ENCODE peak calls at places on chromosomes 11 and 22, in four cellular contexts. One of them, this sample, is unnamed.

GRCh38 chr11:128629516-128630106 is 42.3 kb upstream of the ETS1 start:
- DNase-seq in H1: peak
- DNase-seq in GM12878: no peak
- DNase-seq in K562: no peak
- DNase-seq in this sample: peak

GRCh38 chr11:8671651-8672062 is 10.8 kb downstream of the TRIM66 start:
- DNase-seq in H1: no peak
- DNase-seq in GM12878: no peak
- DNase-seq in K562: no peak
- DNase-seq in this sample: peak

GRCh38 chr11:114612686-114613085 is 17.1 kb upstream of the NXPE4 start:
- DNase-seq in H1: no peak
- DNase-seq in K562: no peak
- DNase-seq in GM12878: no peak
- DNase-seq in this sample: no peak

GRCh38 chr22:37623075-37624016 is 14.7 kb downstream of the GGA1 start:
- DNase-seq in GM12878: no peak
- DNase-seq in K562: peak
- DNase-seq in H1: peak
- DNase-seq in this sample: peak

GRCh38 chr22:32788884-32789624 is 12.5 kb upstream of the TIMP3 start:
- DNase-seq in K562: no peak
- DNase-seq in H1: no peak
- DNase-seq in GM12878: no peak
- DNase-seq in this sample: peak

GRCh38 chr11:6377902-6378694 is 12.2 kb upstream of the SMPD1 start:
- DNase-seq in K562: no peak
- DNase-seq in GM12878: no peak
- DNase-seq in H1: no peak
- DNase-seq in this sample: no peak

GRCh38 chr11:71086687-71087258 is 165.6 kb downstream of the SHANK2 start:
- DNase-seq in H1: peak
- DNase-seq in K562: peak
- DNase-seq in GM12878: no peak
- DNase-seq in this sample: peak

GRCh38 chr22:49632199-49633009 is 195.3 kb downstream of the BRD1 start:
- DNase-seq in GM12878: no peak
- DNase-seq in H1: peak
- DNase-seq in K562: no peak
- DNase-seq in this sample: peak

GRCh38 chr11:69912911-69913451 is 93.8 kb upstream of the FGF3 start:
- DNase-seq in H1: peak
- DNase-seq in K562: no peak
- DNase-seq in GM12878: no peak
- DNase-seq in this sample: peak

GRCh38 chr22:21443735-21444421 is 23.3 kb upstream of the TMEM191C start:
- DNase-seq in GM12878: no peak
- DNase-seq in K562: no peak
- DNase-seq in H1: peak
- DNase-seq in this sample: no peak

GRCh38 chr11:72229925-72230763 is 5.6 kb downstream of the INPPL1 start:
- DNase-seq in K562: no peak
- DNase-seq in GM12878: no peak
- DNase-seq in H1: no peak
- DNase-seq in this sample: no peak

GRCh38 chr11:82734120-82734479 is 436 bp upstream of the FAM181B start:
- DNase-seq in GM12878: no peak
- DNase-seq in H1: no peak
- DNase-seq in K562: no peak
- DNase-seq in this sample: no peak

GRCh38 chr11:67292671-67293070 is 3.6 kb downstream of the ANKRD13D start:
- DNase-seq in GM12878: no peak
- DNase-seq in H1: no peak
- DNase-seq in K562: no peak
- DNase-seq in this sample: peak

GRCh38 chr22:50102946-50103345 is 13.1 kb downstream of the MOV10L1 start:
- DNase-seq in GM12878: no peak
- DNase-seq in K562: peak
- DNase-seq in H1: no peak
- DNase-seq in this sample: no peak

GRCh38 chr11:128201801-128202200 is 385.6 kb downstream of the ETS1 start:
- DNase-seq in GM12878: no peak
- DNase-seq in K562: no peak
- DNase-seq in H1: no peak
- DNase-seq in this sample: no peak

GRCh38 chr11:110050201-110050506 is 43.0 kb upstream of the ZC3H12C start:
- DNase-seq in GM12878: no peak
- DNase-seq in H1: no peak
- DNase-seq in K562: no peak
- DNase-seq in this sample: no peak

GRCh38 chr11:36628765-36629199 is 30.7 kb upstream of the RAG2 start:
- DNase-seq in H1: no peak
- DNase-seq in GM12878: no peak
- DNase-seq in K562: no peak
- DNase-seq in this sample: no peak

GRCh38 chr11:101944896-101945295 is 28.6 kb upstream of the ANGPTL5 start:
- DNase-seq in H1: no peak
- DNase-seq in K562: no peak
- DNase-seq in GM12878: no peak
- DNase-seq in this sample: no peak

GRCh38 chr11:10326080-10326964 is 21.4 kb downstream of the ADM start:
- DNase-seq in GM12878: no peak
- DNase-seq in H1: no peak
- DNase-seq in K562: no peak
- DNase-seq in this sample: no peak

GRCh38 chr22:17370036-17370765 is 941 bp downstream of the CECR2 start:
- DNase-seq in H1: peak
- DNase-seq in GM12878: no peak
- DNase-seq in K562: no peak
- DNase-seq in this sample: no peak

GRCh38 chr11:62181097-62181496 is 8.9 kb upstream of the SCGB1D1 start:
- DNase-seq in GM12878: no peak
- DNase-seq in H1: no peak
- DNase-seq in K562: no peak
- DNase-seq in this sample: no peak

GRCh38 chr11:111624602-111625001 is 22.4 kb downstream of the SIK2 start:
- DNase-seq in K562: no peak
- DNase-seq in GM12878: no peak
- DNase-seq in H1: no peak
- DNase-seq in this sample: peak

GRCh38 chr11:64086263-64086938 is 50.7 kb downstream of the FLRT1 start:
- DNase-seq in K562: no peak
- DNase-seq in H1: no peak
- DNase-seq in GM12878: no peak
- DNase-seq in this sample: peak

GRCh38 chr11:134725939-134726639 is 314.0 kb upstream of the B3GAT1 start:
- DNase-seq in H1: no peak
- DNase-seq in K562: peak
- DNase-seq in GM12878: no peak
- DNase-seq in this sample: no peak

GRCh38 chr11:60970369-60970774 is 1.1 kb upstream of the CD6 start:
- DNase-seq in GM12878: no peak
- DNase-seq in H1: peak
- DNase-seq in K562: peak
- DNase-seq in this sample: peak

GRCh38 chr11:126336065-126336464 is 19.4 kb upstream of the ST3GAL4 start:
- DNase-seq in H1: no peak
- DNase-seq in GM12878: no peak
- DNase-seq in K562: no peak
- DNase-seq in this sample: no peak

GRCh38 chr11:116740741-116741140 is 32.0 kb downstream of the BUD13 start:
- DNase-seq in K562: no peak
- DNase-seq in GM12878: no peak
- DNase-seq in H1: no peak
- DNase-seq in this sample: no peak
- TF ChIP-seq CHD1 in K562: no peak
- TF ChIP-seq CHD1 in GM12878: no peak
- TF ChIP-seq CHD1 in H1: no peak
- TF ChIP-seq CHD1 in this sample: no peak

GRCh38 chr22:35312198-35313059 is 12.7 kb downstream of the TOM1 start:
- DNase-seq in K562: no peak
- DNase-seq in GM12878: no peak
- DNase-seq in H1: no peak
- DNase-seq in this sample: peak
- TF ChIP-seq RFX5 in K562: no peak
- TF ChIP-seq RFX5 in GM12878: no peak
- TF ChIP-seq RFX5 in H1: no peak
- TF ChIP-seq RFX5 in this sample: no peak

DNA sequence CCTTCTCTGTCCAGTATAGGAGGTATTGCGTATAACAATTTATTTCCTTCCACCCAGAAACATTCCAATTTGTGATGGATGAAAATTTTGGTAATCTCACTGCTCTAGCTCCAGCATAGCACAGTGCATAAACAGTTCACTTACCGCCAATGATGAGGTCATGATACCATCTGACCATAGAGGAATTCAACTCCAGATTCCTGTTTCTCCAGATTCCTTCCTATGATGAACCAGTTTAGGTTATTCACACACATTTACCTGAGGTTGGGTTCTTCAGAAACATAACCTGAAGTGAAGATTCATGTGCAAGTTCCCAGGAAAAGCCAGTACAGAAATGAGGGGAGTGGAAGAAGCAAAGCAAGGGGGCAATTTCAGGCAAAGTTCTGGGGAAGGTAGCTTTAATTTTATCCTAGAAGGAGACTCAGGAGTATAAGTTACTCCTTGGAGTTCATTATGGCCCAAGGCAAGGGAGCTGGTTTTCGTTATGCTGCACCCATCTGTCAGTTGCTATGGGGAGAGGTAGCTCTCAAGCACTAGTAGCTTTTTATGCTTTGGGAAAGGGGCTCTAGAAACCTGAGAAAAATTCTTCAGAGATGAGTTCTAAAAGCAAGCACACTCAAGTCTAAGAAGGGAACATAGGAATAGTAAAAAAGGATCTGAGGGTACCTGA is 121.6 kb downstream of the CASP12 start:
- DNase-seq in H1: no peak
- DNase-seq in GM12878: no peak
- DNase-seq in K562: no peak
- DNase-seq in this sample: peak
- TF ChIP-seq CHD1 in H1: no peak
- TF ChIP-seq CHD1 in GM12878: no peak
- TF ChIP-seq CHD1 in K562: no peak
- TF ChIP-seq CHD1 in this sample: no peak

DNA sequence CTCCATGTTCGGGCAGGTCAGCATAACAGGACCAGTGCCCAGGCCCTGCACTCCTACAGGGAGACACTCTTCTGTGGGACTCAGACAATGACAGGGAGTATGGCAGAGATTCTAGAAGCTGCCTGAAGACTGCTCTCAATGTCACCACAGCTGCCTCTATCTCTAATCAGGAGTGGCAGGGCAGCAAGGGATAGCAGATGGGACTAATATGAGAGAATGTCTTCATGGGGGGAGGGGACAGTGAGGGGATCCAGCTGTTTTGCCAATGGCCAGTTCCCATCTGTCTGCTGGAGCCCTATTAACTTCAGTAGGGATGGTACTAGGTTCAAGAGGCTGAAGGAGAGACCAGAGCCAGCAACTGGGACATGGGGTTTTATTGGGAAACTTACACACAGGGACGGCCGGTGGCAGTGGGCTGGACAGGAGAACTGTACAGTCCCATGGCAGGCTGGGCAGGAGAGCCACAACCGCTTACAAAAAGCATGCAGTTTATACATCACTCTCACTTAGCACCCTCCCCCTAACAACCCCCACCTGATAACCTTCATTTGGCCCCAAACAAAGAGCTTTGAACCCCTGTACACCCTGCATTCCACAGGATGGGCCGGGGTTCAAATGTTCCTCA is 2.5 kb upstream of the CD82 start:
- DNase-seq in H1: no peak
- DNase-seq in GM12878: no peak
- DNase-seq in K562: no peak
- DNase-seq in this sample: no peak
- TF ChIP-seq RFX5 in H1: no peak
- TF ChIP-seq RFX5 in GM12878: no peak
- TF ChIP-seq RFX5 in K562: no peak
- TF ChIP-seq RFX5 in this sample: no peak

DNA sequence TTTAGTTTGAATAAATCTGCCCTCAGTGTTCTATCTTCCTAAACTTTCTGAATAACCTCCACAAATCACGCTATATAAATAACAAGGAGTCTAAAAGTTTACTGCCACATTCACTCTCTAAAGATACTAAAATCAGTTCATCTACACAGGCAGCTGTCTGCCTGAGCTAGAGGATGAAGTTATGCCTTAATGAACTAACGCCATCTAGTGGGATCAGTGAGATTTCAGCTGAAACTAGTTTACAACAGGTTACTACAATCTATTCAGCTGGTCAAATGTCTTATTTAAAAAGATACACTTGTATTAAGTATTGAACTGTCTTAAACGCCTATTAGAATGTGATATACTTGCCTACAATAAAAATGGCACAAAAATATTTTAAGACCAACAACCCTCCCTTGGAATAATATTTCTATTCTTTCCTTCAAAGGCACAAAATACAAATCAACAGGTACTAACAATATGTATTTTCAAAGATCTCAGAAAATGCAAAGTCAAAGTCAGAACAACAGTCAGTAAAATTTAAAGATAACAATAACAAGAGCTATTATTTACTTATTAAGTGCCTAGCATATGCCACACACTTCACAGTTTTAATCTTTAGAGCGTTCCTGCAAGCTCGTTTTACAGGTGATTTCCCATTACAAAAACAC is 84.1 kb downstream of the LARGE2 start:
- DNase-seq in K562: peak
- DNase-seq in H1: no peak
- DNase-seq in GM12878: peak
- DNase-seq in this sample: peak
- TF ChIP-seq CHD1 in K562: no peak
- TF ChIP-seq CHD1 in H1: no peak
- TF ChIP-seq CHD1 in GM12878: no peak
- TF ChIP-seq CHD1 in this sample: no peak

GRCh38 chr11:118206612-118207031 is 18.2 kb downstream of the JAML start:
- DNase-seq in H1: no peak
- DNase-seq in K562: no peak
- DNase-seq in GM12878: no peak
- DNase-seq in this sample: no peak
- TF ChIP-seq RFX5 in H1: no peak
- TF ChIP-seq RFX5 in K562: no peak
- TF ChIP-seq RFX5 in GM12878: no peak
- TF ChIP-seq RFX5 in this sample: no peak

GRCh38 chr22:41862530-41863266 is 29.8 kb downstream of the SREBF2 start:
- DNase-seq in GM12878: peak
- DNase-seq in H1: no peak
- DNase-seq in K562: no peak
- DNase-seq in this sample: peak
- TF ChIP-seq CHD1 in GM12878: peak
- TF ChIP-seq CHD1 in H1: no peak
- TF ChIP-seq CHD1 in K562: no peak
- TF ChIP-seq CHD1 in this sample: no peak

GRCh38 chr11:121194731-121195596 is 93.9 kb downstream of the TECTA start:
- DNase-seq in GM12878: peak
- DNase-seq in K562: peak
- DNase-seq in H1: peak
- DNase-seq in this sample: peak
- TF ChIP-seq RFX5 in GM12878: no peak
- TF ChIP-seq RFX5 in K562: no peak
- TF ChIP-seq RFX5 in H1: no peak
- TF ChIP-seq RFX5 in this sample: no peak

This sample was measured in IMR-90.